ENCODE peak calls at places on chromosomes 5 and 9, in seven cellular contexts. A is Right ventricle myocardium superior; U is stimulated activated CD4-positive, alpha-beta T cell treated with anti-CD3 and anti-CD28 coated beads, Interleukin-1b, Interleukin-23, amount 100 ng/mL, for 24 hours; Y is activated T-cell treated with anti-CD3 and anti-CD28 coated beads for 1 hour; K is EL; B is HFFc6; H is NCI-H526. L is an unnamed sample.

GRCh38 chr9:115015018-115015635 is 84.7 kb upstream of the TNFSF8 start:
- DNase-seq in Y (no peak), A (no peak), U (no peak), B (peak), K (peak), H (peak), L (peak)

GRCh38 chr5:472076-472655 is 29.2 kb downstream of the EXOC3 start:
- DNase-seq in K (peak), U (no peak), A (peak), Y (no peak), H (peak), B (no peak), L (peak)

GRCh38 chr5:58314356-58315045 is 145.4 kb downstream of the PLK2 start:
- DNase-seq in A (no peak), K (no peak), H (no peak), U (no peak), B (no peak), Y (no peak), L (peak)

GRCh38 chr5:6465831-6466790 is 17.5 kb downstream of the UBE2QL1 start:
- DNase-seq in Y (no peak), H (no peak), K (no peak), B (no peak), U (no peak), A (no peak), L (no peak)

GRCh38 chr9:133256686-133257091 is 18.3 kb downstream of the ABO start:
- DNase-seq in K (no peak), B (no peak), Y (no peak), A (no peak), H (no peak), U (no peak), L (no peak)

GRCh38 chr5:76790632-76791290 is 28.1 kb upstream of the F2RL1 start:
- DNase-seq in U (no peak), A (no peak), K (peak), Y (no peak), B (peak), H (no peak), L (peak)

GRCh38 chr5:75435101-75435500 is 76.3 kb downstream of the CERT1 start:
- DNase-seq in Y (no peak), K (no peak), H (no peak), B (no peak), U (no peak), A (no peak), L (no peak)

GRCh38 chr5:43370352-43370751 is 41.8 kb downstream of the CCL28 start:
- DNase-seq in B (no peak), A (no peak), U (no peak), Y (no peak), H (no peak), K (no peak), L (no peak)

GRCh38 chr5:102138243-102138653 is 157.8 kb downstream of the SLCO4C1 start:
- DNase-seq in Y (no peak), H (no peak), A (no peak), K (no peak), B (no peak), U (no peak), L (no peak)

L was measured in bronchial epithelial cell.